ENCODE peak calls at places on chromosomes 5 and 9, in four cellular contexts. One of them, this sample, is unnamed.

GRCh38 chr9:110152704-110153374 is 55.1 kb downstream of the C9orf152 start:
- DNase-seq in suprapubic skin: no peak
- DNase-seq in A549: peak; percentile 19
- DNase-seq in K562: peak; percentile 28
- DNase-seq in this sample: no peak

GRCh38 chr5:96250782-96251181 is 182.3 kb downstream of the PCSK1 start:
- DNase-seq in suprapubic skin: no peak
- DNase-seq in A549: no peak
- DNase-seq in K562: no peak
- DNase-seq in this sample: no peak

GRCh38 chr9:107389617-107390071 is 99.9 kb downstream of the KLF4 start:
- DNase-seq in suprapubic skin: peak; percentile 73
- DNase-seq in A549: no peak
- DNase-seq in K562: no peak
- DNase-seq in this sample: peak; percentile 44

GRCh38 chr5:126998201-126998631 is 32.1 kb downstream of the MARCHF3 start:
- DNase-seq in suprapubic skin: no peak
- DNase-seq in A549: no peak
- DNase-seq in K562: peak; percentile 32
- DNase-seq in this sample: peak; percentile 31

GRCh38 chr5:173638126-173638525 is 21.7 kb upstream of the BOD1 start:
- DNase-seq in suprapubic skin: no peak
- DNase-seq in A549: no peak
- DNase-seq in K562: no peak
- DNase-seq in this sample: no peak

GRCh38 chr9:96045811-96046210 is 170.3 kb downstream of the ERCC6L2 start:
- DNase-seq in suprapubic skin: no peak
- DNase-seq in A549: no peak
- DNase-seq in K562: no peak
- DNase-seq in this sample: no peak

GRCh38 chr5:3893975-3894374 is 298.3 kb downstream of the IRX1 start:
- DNase-seq in suprapubic skin: no peak
- DNase-seq in A549: no peak
- DNase-seq in K562: no peak
- DNase-seq in this sample: no peak

GRCh38 chr9:14433841-14434511 is 120.0 kb upstream of the NFIB start:
- DNase-seq in suprapubic skin: no peak
- DNase-seq in A549: peak; percentile 15
- DNase-seq in K562: peak; percentile 7
- DNase-seq in this sample: peak; percentile 16

GRCh38 chr5:16690243-16690839 is 73.5 kb upstream of the RETREG1 start:
- DNase-seq in suprapubic skin: no peak
- DNase-seq in A549: peak; percentile 88
- DNase-seq in K562: peak; percentile 71
- DNase-seq in this sample: peak; percentile 47

GRCh38 chr5:11273180-11273882 is 512.3 kb upstream of the DAP start:
- DNase-seq in suprapubic skin: no peak
- DNase-seq in A549: no peak
- DNase-seq in K562: no peak
- DNase-seq in this sample: no peak

GRCh38 chr5:94551858-94552257 is 66.5 kb downstream of the KIAA0825 start:
- DNase-seq in suprapubic skin: no peak
- DNase-seq in A549: no peak
- DNase-seq in K562: no peak
- DNase-seq in this sample: no peak

GRCh38 chr9:117763314-117763713 is 59.1 kb downstream of the TLR4 start:
- DNase-seq in suprapubic skin: no peak
- DNase-seq in A549: no peak
- DNase-seq in K562: no peak
- DNase-seq in this sample: no peak

GRCh38 chr9:32431940-32432555 is 47.6 kb downstream of the ACO1 start:
- DNase-seq in suprapubic skin: no peak
- DNase-seq in A549: peak; percentile 17
- DNase-seq in K562: peak; percentile 48
- DNase-seq in this sample: peak; percentile 50

GRCh38 chr9:37987467-37987981 is 81.5 kb downstream of the SHB start:
- DNase-seq in suprapubic skin: no peak
- DNase-seq in A549: no peak
- DNase-seq in K562: no peak
- DNase-seq in this sample: peak; percentile 83

GRCh38 chr9:32672478-32672877 is 37.0 kb upstream of the TAF1L start:
- DNase-seq in suprapubic skin: no peak
- DNase-seq in A549: peak; percentile 67
- DNase-seq in K562: no peak
- DNase-seq in this sample: no peak

GRCh38 chr5:36683821-36684434 is 77.5 kb downstream of the SLC1A3 start:
- DNase-seq in suprapubic skin: peak; percentile 81
- DNase-seq in A549: no peak
- DNase-seq in K562: no peak
- DNase-seq in this sample: no peak

GRCh38 chr9:72600671-72601070 is 79.3 kb downstream of the TMC1 start:
- DNase-seq in suprapubic skin: no peak
- DNase-seq in A549: no peak
- DNase-seq in K562: no peak
- DNase-seq in this sample: no peak

GRCh38 chr9:3948826-3949578 is 350.9 kb downstream of the GLIS3 start:
- DNase-seq in suprapubic skin: no peak
- DNase-seq in A549: no peak
- DNase-seq in K562: no peak
- DNase-seq in this sample: no peak

GRCh38 chr9:107237873-107238272 is 45.2 kb upstream of the RAD23B start:
- DNase-seq in suprapubic skin: no peak
- DNase-seq in A549: no peak
- DNase-seq in K562: no peak
- DNase-seq in this sample: no peak

GRCh38 chr9:97559111-97559514 is 57.6 kb downstream of the TMOD1 start:
- DNase-seq in suprapubic skin: no peak
- DNase-seq in A549: no peak
- DNase-seq in K562: no peak
- DNase-seq in this sample: no peak

GRCh38 chr5:150640311-150641005 is at the start of gene SYNPO:
- DNase-seq in suprapubic skin: no peak
- DNase-seq in A549: peak; percentile 80
- DNase-seq in K562: peak; percentile 63
- DNase-seq in this sample: peak; percentile 67

GRCh38 chr5:73674669-73675004 is 48.6 kb downstream of the ARHGEF28 start:
- DNase-seq in suprapubic skin: no peak
- DNase-seq in A549: no peak
- DNase-seq in K562: no peak
- DNase-seq in this sample: no peak

GRCh38 chr5:114221807-114222206 is 140.1 kb upstream of the KCNN2 start:
- DNase-seq in suprapubic skin: no peak
- DNase-seq in A549: no peak
- DNase-seq in K562: no peak
- DNase-seq in this sample: no peak

DNA sequence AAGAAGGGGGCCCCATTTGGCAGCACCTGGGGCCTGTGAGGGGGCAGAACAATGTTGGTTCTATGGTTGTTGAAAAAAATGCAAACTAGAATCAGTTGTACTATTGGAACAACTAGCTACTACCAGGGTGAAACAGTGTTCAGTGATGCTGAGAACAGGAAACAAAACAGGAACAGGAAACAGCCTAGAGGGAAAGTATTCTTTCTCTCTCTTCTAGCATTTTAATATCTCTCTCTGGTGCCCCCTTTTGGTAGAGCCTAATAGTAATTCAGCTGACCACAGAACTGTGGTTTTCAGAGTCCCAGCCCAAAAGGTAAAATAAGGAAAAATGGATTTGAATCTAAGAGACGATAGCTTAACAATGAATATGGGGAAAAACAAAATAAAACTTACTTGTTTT is 138.0 kb upstream of the KCNN2 start:
- DNase-seq in suprapubic skin: no peak
- DNase-seq in A549: no peak
- DNase-seq in K562: no peak
- DNase-seq in this sample: peak; percentile 24
- TF ChIP-seq CTCF in suprapubic skin: no peak
- TF ChIP-seq CTCF in A549: peak; percentile 5
- TF ChIP-seq CTCF in K562: no peak
- TF ChIP-seq CTCF in this sample: peak; percentile 48

GRCh38 chr5:1387059-1387755 is 42.3 kb upstream of the CLPTM1L start:
- DNase-seq in suprapubic skin: no peak
- DNase-seq in A549: no peak
- DNase-seq in K562: no peak
- DNase-seq in this sample: no peak
- H3K4me3 ChIP-seq in suprapubic skin: no peak overlapping the region
- H3K4me3 ChIP-seq in A549: no peak overlapping the region
- H3K4me3 ChIP-seq in K562: no peak overlapping the region
- H3K4me3 ChIP-seq in this sample: no peak overlapping the region

GRCh38 chr5:179823937-179824744 is 3.4 kb downstream of the SQSTM1 start:
- DNase-seq in suprapubic skin: no peak
- DNase-seq in A549: no peak
- DNase-seq in K562: no peak
- DNase-seq in this sample: no peak
- TF ChIP-seq POLR2A in suprapubic skin: no peak
- TF ChIP-seq POLR2A in A549: peak; percentile 15
- TF ChIP-seq POLR2A in K562: no peak
- TF ChIP-seq POLR2A in this sample: no peak

DNA sequence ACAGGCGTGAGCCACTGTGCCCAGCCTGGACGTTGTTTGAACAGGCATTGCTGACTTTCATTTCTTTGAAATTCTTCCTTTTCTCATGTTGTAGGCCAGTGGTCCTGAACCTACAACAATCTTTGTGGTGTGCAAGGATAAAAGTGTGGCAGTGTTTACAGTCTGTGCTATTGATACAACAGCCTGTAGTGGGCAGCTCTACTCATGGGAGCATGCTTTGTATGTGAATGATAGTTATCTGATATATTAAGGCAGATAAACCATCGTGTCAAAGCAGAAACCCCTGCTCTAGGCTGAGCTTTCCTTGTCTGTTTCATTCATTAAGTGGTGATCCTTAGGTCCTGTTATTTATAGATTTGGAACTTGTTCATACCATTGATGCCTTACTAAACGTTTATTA is 42.6 kb downstream of the CSNK1G3 start:
- DNase-seq in suprapubic skin: no peak
- DNase-seq in A549: no peak
- DNase-seq in K562: no peak
- DNase-seq in this sample: no peak
- TF ChIP-seq CTCF in suprapubic skin: no peak
- TF ChIP-seq CTCF in A549: no peak
- TF ChIP-seq CTCF in K562: no peak
- TF ChIP-seq CTCF in this sample: no peak

GRCh38 chr5:92687793-92688467 is 893.1 kb downstream of the NR2F1-AS1 start:
- DNase-seq in suprapubic skin: no peak
- DNase-seq in A549: peak; percentile 3
- DNase-seq in K562: no peak
- DNase-seq in this sample: no peak
- H3K4me3 ChIP-seq in suprapubic skin: no peak overlapping the region
- H3K4me3 ChIP-seq in A549: no peak overlapping the region
- H3K4me3 ChIP-seq in K562: no peak overlapping the region
- H3K4me3 ChIP-seq in this sample: no peak overlapping the region

DNA sequence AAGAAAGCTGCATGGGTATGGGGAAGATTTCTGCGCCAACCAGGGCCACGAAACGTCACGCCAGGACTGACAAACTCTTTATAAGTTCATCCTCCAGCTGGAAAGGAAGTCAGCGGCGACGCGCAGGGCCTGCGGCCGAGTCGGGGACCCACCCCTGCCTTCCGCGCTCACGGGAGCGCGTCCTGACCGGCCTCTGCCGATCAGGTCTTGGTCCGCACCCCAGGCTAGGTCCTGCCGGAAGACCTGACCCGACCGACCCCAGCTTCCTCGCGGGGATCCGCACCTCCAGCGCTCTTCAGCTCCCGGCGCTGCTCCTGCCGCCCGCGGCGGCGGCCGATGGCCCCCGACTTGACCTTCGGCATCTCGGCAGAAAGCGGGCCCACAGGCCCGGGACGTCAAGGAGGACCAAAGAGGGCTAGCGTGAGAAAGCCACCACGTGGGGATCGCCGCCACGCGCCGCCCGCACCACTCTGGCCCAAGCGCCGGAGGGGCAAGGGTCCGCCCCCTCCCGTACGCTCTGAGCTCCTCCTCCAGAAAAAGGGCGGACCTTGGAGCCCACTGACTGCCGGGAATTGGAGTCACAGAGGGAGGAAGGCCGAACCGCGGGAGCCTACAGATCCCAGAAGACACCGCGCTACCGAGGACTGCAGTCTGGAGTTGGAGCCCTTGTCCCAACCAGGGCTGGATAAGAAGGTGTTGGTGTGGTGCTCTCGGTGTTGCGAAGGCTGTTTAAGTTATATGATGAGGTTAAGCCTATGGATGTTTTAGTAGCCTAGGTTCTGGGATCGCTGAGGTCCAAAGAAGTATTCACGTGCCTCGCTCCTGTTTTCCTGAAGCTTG is at the start of gene DIMT1:
- DNase-seq in suprapubic skin: peak; percentile 97
- DNase-seq in A549: peak; percentile 95
- DNase-seq in K562: peak; percentile 92
- DNase-seq in this sample: peak; percentile 98
- TF ChIP-seq POLR2A in suprapubic skin: no peak
- TF ChIP-seq POLR2A in A549: peak; percentile 95
- TF ChIP-seq POLR2A in K562: peak; percentile 96
- TF ChIP-seq POLR2A in this sample: peak; percentile 86